ENCODE peak calls at places on chromosome 4, in five cellular contexts. M is thoracic aorta, L is osteocyte, B is testis, V is IMR-90. C is an unnamed sample.

GRCh38 chr4:99117876-99118693 is 26.0 kb downstream of the ADH4 start:
- DNase-seq in M (no peak), L (no peak), B (no peak), V (peak; percentile 35), C (no peak)

GRCh38 chr4:78518551-78518950 is 33.0 kb upstream of the ANXA3 start:
- DNase-seq in M (no peak), L (no peak), B (no peak), V (no peak), C (no peak)

GRCh38 chr4:17385403-17385802 is 126.5 kb downstream of the QDPR start:
- DNase-seq in M (no peak), L (no peak), B (no peak), V (peak; percentile 50), C (no peak)

GRCh38 chr4:154626793-154627484 is 14.5 kb upstream of the FGG start:
- DNase-seq in M (no peak), L (no peak), B (peak; percentile 82), V (peak; percentile 6), C (peak; percentile 85)

GRCh38 chr4:186104895-186105720 is 604 bp downstream of the FAM149A start:
- DNase-seq in M (no peak), L (no peak), B (peak; percentile 44), V (no peak), C (no peak)

GRCh38 chr4:121408-122084 is 2.8 kb upstream of the ZNF718 start:
- DNase-seq in M (no peak), L (no peak), B (no peak), V (no peak), C (no peak)

GRCh38 chr4:146643812-146644401 is 5.2 kb downstream of the POU4F2 start:
- DNase-seq in M (no peak), L (no peak), B (no peak), V (peak; percentile 23), C (no peak)

GRCh38 chr4:8761167-8761823 is 110.3 kb downstream of the HMX1 start:
- DNase-seq in M (no peak), L (no peak), B (no peak), V (no peak), C (peak; percentile 79)

GRCh38 chr4:48110452-48110978 is 23.5 kb downstream of the TXK start:
- DNase-seq in M (no peak), L (no peak), B (no peak), V (no peak), C (no peak)

GRCh38 chr4:140603286-140603685 is 34.5 kb upstream of the UCP1 start:
- DNase-seq in M (no peak), L (no peak), B (no peak), V (no peak), C (no peak)

GRCh38 chr4:94488667-94489066 is 36.9 kb downstream of the PDLIM5 start:
- DNase-seq in M (no peak), L (no peak), B (no peak), V (peak; percentile 87), C (no peak)

GRCh38 chr4:3408793-3409330 is 32.9 kb upstream of the HGFAC start:
- DNase-seq in M (no peak), L (no peak), B (no peak), V (no peak), C (peak; percentile 49)

GRCh38 chr4:79650217-79650616 is 242.2 kb upstream of the GK2 start:
- DNase-seq in M (no peak), L (no peak), B (no peak), V (no peak), C (no peak)

GRCh38 chr4:56739104-56739777 is 58.1 kb upstream of the HOPX start:
- DNase-seq in M (no peak), L (no peak), B (no peak), V (peak; percentile 32), C (no peak)

GRCh38 chr4:162457071-162457865 is 293.5 kb upstream of the FSTL5 start:
- DNase-seq in M (no peak), L (no peak), B (no peak), V (no peak), C (no peak)

GRCh38 chr4:58093352-58093751 is 983.2 kb upstream of the IGFBP7 start:
- DNase-seq in M (no peak), L (no peak), B (no peak), V (no peak), C (no peak)

GRCh38 chr4:14743601-14744000 is 258.7 kb upstream of the CPEB2 start:
- DNase-seq in M (no peak), L (no peak), B (no peak), V (no peak), C (no peak)

GRCh38 chr4:173051697-173052096 is 116.9 kb upstream of the GALNT7 start:
- DNase-seq in M (no peak), L (no peak), B (no peak), V (peak; percentile 7), C (no peak)

GRCh38 chr4:78584863-78585576 is 33.5 kb downstream of the ANXA3 start:
- DNase-seq in M (no peak), L (no peak), B (no peak), V (peak; percentile 57), C (no peak)

GRCh38 chr4:158781963-158782362 is 13.1 kb downstream of the FNIP2 start:
- DNase-seq in M (no peak), L (no peak), B (no peak), V (no peak), C (no peak)

GRCh38 chr4:153570228-153570973 is 104.2 kb downstream of the TMEM131L start:
- DNase-seq in M (no peak), L (no peak), B (no peak), V (no peak), C (no peak)

GRCh38 chr4:155037031-155037430 is 171.4 kb upstream of the NPY2R start:
- DNase-seq in M (no peak), L (no peak), B (no peak), V (no peak), C (no peak)

GRCh38 chr4:23888421-23889319 is 1.2 kb downstream of the PPARGC1A start:
- DNase-seq in M (no peak), L (no peak), B (peak; percentile 39), V (peak; percentile 52), C (no peak)

GRCh38 chr4:140135529-140136021 is 18.4 kb downstream of the MAML3 start:
- DNase-seq in M (peak; percentile 13), L (no peak), B (peak; percentile 38), V (no peak), C (no peak)

GRCh38 chr4:84938316-84938715 is 28.2 kb downstream of the WDFY3 start:
- DNase-seq in M (peak; percentile 17), L (no peak), B (no peak), V (peak; percentile 68), C (no peak)

GRCh38 chr4:2062168-2062807 is 3.2 kb downstream of the NAT8L start:
- DNase-seq in M (no peak), L (no peak), B (no peak), V (no peak), C (no peak)

GRCh38 chr4:83386931-83387897 is 52.6 kb upstream of the HPSE start:
- DNase-seq in M (no peak), L (no peak), B (no peak), V (no peak), C (no peak)

GRCh38 chr4:182384496-182385155 is 141.4 kb downstream of the TENM3 start:
- DNase-seq in M (no peak), L (no peak), B (no peak), V (peak; percentile 20), C (no peak)

GRCh38 chr4:15065516-15065915 is 63.2 kb downstream of the CPEB2 start:
- DNase-seq in M (no peak), L (no peak), B (no peak), V (no peak), C (no peak)

GRCh38 chr4:26081795-26082498 is 167.9 kb downstream of the SMIM20 start:
- DNase-seq in M (no peak), L (no peak), B (no peak), V (peak; percentile 52), C (no peak)

GRCh38 chr4:87035881-87036509 is 101.2 kb downstream of the AFF1 start:
- DNase-seq in M (no peak), L (no peak), B (no peak), V (no peak), C (no peak)

GRCh38 chr4:184473515-184474260 is 662 bp downstream of the IRF2 start:
- DNase-seq in M (no peak), L (no peak), B (peak; percentile 33), V (peak; percentile 32), C (no peak)

GRCh38 chr4:184472540-184473264 is 1.6 kb downstream of the IRF2 start:
- DNase-seq in M (peak; percentile 33), L (peak; percentile 90), B (peak; percentile 83), V (peak; percentile 51), C (peak; percentile 92)

GRCh38 chr4:184473265-184473514 is 1.2 kb downstream of the IRF2 start:
- DNase-seq in M (no peak), L (no peak), B (no peak), V (no peak), C (no peak)

GRCh38 chr4:184470785-184471110 is 3.6 kb downstream of the IRF2 start:
- DNase-seq in M (no peak), L (no peak), B (no peak), V (no peak), C (no peak)

GRCh38 chr4:184471872-184472539 is 2.3 kb downstream of the IRF2 start:
- DNase-seq in M (no peak), L (no peak), B (no peak), V (peak; percentile 30), C (no peak)
- TF ChIP-seq CTCF in M (no peak), L (no peak), B (no peak), V (no peak), C (peak; percentile 32)

DNA sequence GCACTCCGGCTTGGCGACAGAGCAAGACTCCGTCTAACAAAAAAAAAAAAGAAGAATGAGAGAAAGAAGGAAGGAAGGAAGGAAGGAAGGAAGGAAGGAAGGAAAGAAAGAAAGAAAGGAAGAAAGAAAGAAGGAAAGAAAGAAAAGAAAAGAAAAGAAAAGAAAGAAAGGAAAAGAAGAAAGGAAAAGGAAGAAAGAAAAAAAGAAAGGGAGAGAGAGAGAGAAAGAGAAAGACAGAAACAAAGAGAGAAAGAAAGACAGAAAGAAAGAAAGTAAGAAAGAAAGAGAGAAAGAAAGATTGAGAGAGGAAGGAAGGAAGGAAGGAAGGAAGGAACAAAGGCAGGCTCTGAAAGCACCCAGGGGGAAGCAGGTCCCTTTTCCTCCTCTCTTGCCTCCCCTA is 336.6 kb upstream of the GATB start:
- DNase-seq in M (no peak), L (no peak), B (no peak), V (no peak), C (no peak)
- TF ChIP-seq CTCF in M (no peak), L (no peak), B (no peak), V (no peak), C (no peak)

GRCh38 chr4:53656421-53656981 is 65.2 kb upstream of the LNX1 start:
- DNase-seq in M (no peak), L (no peak), B (peak; percentile 42), V (peak; percentile 21), C (no peak)
- TF ChIP-seq CTCF in M (peak; percentile 32), L (peak; percentile 56), B (peak; percentile 19), V (peak; percentile 40), C (peak; percentile 68)

GRCh38 chr4:126991965-126992364 is 640.8 kb upstream of the INTU start:
- DNase-seq in M (no peak), L (no peak), B (no peak), V (peak; percentile 47), C (no peak)

GRCh38 chr4:126986005-126986404 is 646.8 kb upstream of the INTU start:
- DNase-seq in M (no peak), L (no peak), B (no peak), V (no peak), C (no peak)

DNA sequence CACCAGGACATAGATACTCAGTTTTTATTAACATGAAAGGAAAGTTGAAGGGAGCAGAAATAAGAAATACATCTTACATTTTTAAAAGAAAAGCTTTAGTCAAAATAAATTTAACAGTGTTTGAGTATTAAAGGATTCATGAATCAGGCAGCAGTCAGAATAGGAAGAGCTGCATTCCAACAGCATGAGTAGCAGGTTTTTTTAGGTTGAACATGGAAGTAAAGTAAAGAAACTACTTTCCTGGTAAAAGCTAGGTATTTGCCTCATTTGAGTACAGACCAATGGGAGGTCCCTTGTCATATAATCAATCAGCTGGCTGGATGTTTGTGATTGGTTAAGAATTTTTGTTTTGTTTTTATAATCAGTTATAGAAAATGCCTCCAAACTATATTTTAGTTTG is 645.9 kb upstream of the INTU start:
- DNase-seq in M (no peak), L (no peak), B (no peak), V (peak; percentile 82), C (no peak)
- TF ChIP-seq CTCF in M (no peak), L (no peak), B (no peak), V (no peak), C (no peak)

C was measured in chondrocyte.